ENCODE peak calls at places on chromosomes 7 and 10, in five cellular contexts. H, K, Q, J and M are unnamed samples.

GRCh38 chr10:128852449-128852848 is 614.6 kb upstream of the MGMT start:
- DNase-seq in H (no peak), K (no peak), Q (no peak), J (no peak), M (no peak)

GRCh38 chr10:67663449-67664087 is 32.4 kb downstream of the CTNNA3 start:
- DNase-seq in H (no peak), K (no peak), Q (no peak), J (no peak), M (no peak)

GRCh38 chr10:71694567-71694968 is 25.0 kb downstream of the C10orf105 start:
- DNase-seq in H (peak), K (no peak), Q (no peak), J (no peak), M (peak)

GRCh38 chr10:47063858-47064257 is 152.6 kb downstream of the PTPN20 start:
- DNase-seq in H (no peak), K (no peak), Q (no peak), J (no peak), M (no peak)

GRCh38 chr7:120550494-120551048 is 277.6 kb downstream of the KCND2 start:
- DNase-seq in H (no peak), K (no peak), Q (peak), J (no peak), M (no peak)

GRCh38 chr7:5694221-5694754 is 87.2 kb downstream of the RNF216 start:
- DNase-seq in H (no peak), K (no peak), Q (peak), J (no peak), M (no peak)

GRCh38 chr7:44119829-44120380 is 3.4 kb downstream of the POLD2 start:
- DNase-seq in H (no peak), K (no peak), Q (no peak), J (no peak), M (no peak)

GRCh38 chr7:521221-522070 is 1.8 kb upstream of the PDGFA start:
- DNase-seq in H (peak), K (peak), Q (peak), J (no peak), M (no peak)

GRCh38 chr7:23247602-23248335 is 1.2 kb downstream of the GPNMB start:
- DNase-seq in H (peak), K (no peak), Q (no peak), J (no peak), M (no peak)

GRCh38 chr7:53383131-53383530 is 347.7 kb downstream of the POM121L12 start:
- DNase-seq in H (no peak), K (no peak), Q (peak), J (no peak), M (no peak)

GRCh38 chr10:127576751-127577161 is 27.6 kb downstream of the NPS start:
- DNase-seq in H (peak), K (no peak), Q (no peak), J (no peak), M (no peak)

GRCh38 chr7:46256870-46257528 is 335.9 kb upstream of the IGFBP3 start:
- DNase-seq in H (no peak), K (no peak), Q (no peak), J (no peak), M (no peak)

GRCh38 chr10:70267161-70267933 is 16.5 kb downstream of the NPFFR1 start:
- DNase-seq in H (no peak), K (peak), Q (peak), J (no peak), M (no peak)

GRCh38 chr10:36675458-36675880 is 449.9 kb upstream of the ANKRD30A start:
- DNase-seq in H (no peak), K (peak), Q (peak), J (no peak), M (no peak)

GRCh38 chr10:122295423-122295947 is 24.4 kb downstream of the BTBD16 start:
- DNase-seq in H (no peak), K (no peak), Q (no peak), J (no peak), M (no peak)

GRCh38 chr10:61164458-61165160 is 220.6 kb upstream of the RHOBTB1 start:
- DNase-seq in H (peak), K (peak), Q (no peak), J (no peak), M (no peak)

GRCh38 chr10:75428434-75429158 is 2.8 kb upstream of the LRMDA start:
- DNase-seq in H (no peak), K (peak), Q (peak), J (no peak), M (no peak)

GRCh38 chr10:81348003-81348402 is 527.0 kb upstream of the NRG3 start:
- DNase-seq in H (no peak), K (no peak), Q (no peak), J (no peak), M (no peak)

GRCh38 chr7:87450706-87451105 is 24.8 kb downstream of the ABCB4 start:
- DNase-seq in H (no peak), K (no peak), Q (no peak), J (no peak), M (no peak)

GRCh38 chr7:22300839-22301238 is 56.1 kb downstream of the RAPGEF5 start:
- DNase-seq in H (no peak), K (no peak), Q (no peak), J (no peak), M (no peak)

GRCh38 chr7:120740348-120740747 is 117.6 kb downstream of the TSPAN12 start:
- DNase-seq in H (peak), K (no peak), Q (no peak), J (no peak), M (no peak)

GRCh38 chr10:77240042-77240619 is 397.5 kb downstream of the KCNMA1 start:
- DNase-seq in H (no peak), K (no peak), Q (no peak), J (no peak), M (no peak)

GRCh38 chr10:68192113-68192512 is 39.8 kb downstream of the ATOH7 start:
- DNase-seq in H (no peak), K (no peak), Q (no peak), J (no peak), M (no peak)

GRCh38 chr10:4390219-4390618 is 435.8 kb upstream of the AKR1E2 start:
- DNase-seq in H (no peak), K (no peak), Q (no peak), J (no peak), M (no peak)

GRCh38 chr10:104802941-104803340 is 161.9 kb downstream of the SORCS3 start:
- DNase-seq in H (no peak), K (no peak), Q (no peak), J (no peak), M (no peak)

GRCh38 chr10:116002735-116003134 is 270.3 kb downstream of the GFRA1 start:
- DNase-seq in H (no peak), K (no peak), Q (no peak), J (no peak), M (no peak)

GRCh38 chr7:25653412-25653811 is 425.1 kb upstream of the NPVF start:
- DNase-seq in H (no peak), K (no peak), Q (no peak), J (no peak), M (no peak)

GRCh38 chr7:40799-41750 is 151.3 kb upstream of the FAM20C start:
- DNase-seq in H (peak), K (no peak), Q (no peak), J (peak), M (no peak)

GRCh38 chr10:5692476-5693358 is 8.1 kb downstream of the TASOR2 start:
- DNase-seq in H (peak), K (peak), Q (no peak), J (no peak), M (peak)

GRCh38 chr10:49334993-49335972 is 36.3 kb downstream of the C10orf71 start:
- DNase-seq in H (no peak), K (no peak), Q (no peak), J (no peak), M (no peak)